ENCODE peak calls at places on chromosome 13, in eight cellular contexts. X, Z, T, R, M, Q, H and E are unnamed samples.

GRCh38 chr13:113121928-113122420 is 625 bp upstream of the F10 start:
- DNase-seq in X (no peak), Z (no peak), T (no peak), R (no peak), M (no peak), Q (peak; percentile 33), H (no peak), E (no peak)

GRCh38 chr13:40217675-40218074 is 448.8 kb downstream of the FOXO1 start:
- DNase-seq in X (no peak), Z (no peak), T (no peak), R (peak; percentile 15), M (no peak), Q (no peak), H (no peak), E (no peak)

GRCh38 chr13:69683921-69684663 is 423.5 kb upstream of the ATXN8OS start:
- DNase-seq in X (no peak), Z (no peak), T (no peak), R (no peak), M (no peak), Q (no peak), H (no peak), E (no peak)

GRCh38 chr13:36224730-36225129 is 10.4 kb upstream of the SOHLH2 start:
- DNase-seq in X (no peak), Z (no peak), T (no peak), R (no peak), M (no peak), Q (no peak), H (no peak), E (no peak)

GRCh38 chr13:110912651-110913051 is 2.2 kb downstream of the ANKRD10 start:
- DNase-seq in X (no peak), Z (no peak), T (peak; percentile 87), R (peak; percentile 51), M (peak; percentile 34), Q (no peak), H (no peak), E (peak; percentile 40)

GRCh38 chr13:24985102-24985501 is 110.8 kb upstream of the PABPC3 start:
- DNase-seq in X (no peak), Z (no peak), T (no peak), R (no peak), M (no peak), Q (no peak), H (no peak), E (no peak)

GRCh38 chr13:90686438-90686837 is 661.0 kb upstream of the MIR17HG start:
- DNase-seq in X (no peak), Z (no peak), T (peak; percentile 95), R (peak; percentile 79), M (no peak), Q (no peak), H (no peak), E (peak; percentile 74)

GRCh38 chr13:65789815-65790214 is 1440.3 kb downstream of the PCDH9 start:
- DNase-seq in X (no peak), Z (no peak), T (peak; percentile 47), R (peak; percentile 69), M (peak; percentile 14), Q (no peak), H (no peak), E (peak; percentile 42)

GRCh38 chr13:25768726-25769270 is 283.0 kb downstream of the SHISA2 start:
- DNase-seq in X (no peak), Z (no peak), T (peak; percentile 8), R (peak; percentile 38), M (no peak), Q (no peak), H (no peak), E (no peak)

GRCh38 chr13:31880849-31881494 is 141.6 kb downstream of the RXFP2 start:
- DNase-seq in X (no peak), Z (no peak), T (no peak), R (peak; percentile 34), M (no peak), Q (no peak), H (no peak), E (no peak)

GRCh38 chr13:26280295-26280694 is 26.4 kb downstream of the CDK8 start:
- DNase-seq in X (no peak), Z (no peak), T (peak; percentile 20), R (peak; percentile 46), M (peak; percentile 58), Q (no peak), H (no peak), E (peak; percentile 57)

GRCh38 chr13:51818771-51819511 is 15.0 kb upstream of the DHRS12 start:
- DNase-seq in X (no peak), Z (no peak), T (peak; percentile 62), R (no peak), M (no peak), Q (no peak), H (no peak), E (peak; percentile 40)

GRCh38 chr13:104586010-104586746 is 1520.0 kb upstream of the SLC10A2 start:
- DNase-seq in X (no peak), Z (peak; percentile 56), T (peak; percentile 89), R (peak; percentile 82), M (peak; percentile 2), Q (no peak), H (no peak), E (no peak)

GRCh38 chr13:60583196-60583908 is 186.3 kb downstream of the TDRD3 start:
- DNase-seq in X (no peak), Z (no peak), T (peak; percentile 67), R (peak; percentile 61), M (peak; percentile 50), Q (no peak), H (no peak), E (peak; percentile 73)

GRCh38 chr13:24512208-24513068 is at the start of gene PARP4:
- DNase-seq in X (peak; percentile 84), Z (peak; percentile 75), T (peak; percentile 79), R (peak; percentile 83), M (peak; percentile 91), Q (peak; percentile 89), H (peak; percentile 59), E (peak; percentile 94)

GRCh38 chr13:26534036-26534726 is 23.3 kb upstream of the WASF3 start:
- DNase-seq in X (no peak), Z (no peak), T (no peak), R (no peak), M (no peak), Q (no peak), H (no peak), E (no peak)

GRCh38 chr13:99797716-99798115 is 173.9 kb downstream of the ZIC5 start:
- DNase-seq in X (no peak), Z (no peak), T (no peak), R (no peak), M (no peak), Q (no peak), H (no peak), E (no peak)

GRCh38 chr13:38350114-38350617 is 515 bp downstream of the UFM1 start:
- DNase-seq in X (peak; percentile 31), Z (peak; percentile 55), T (peak; percentile 64), R (peak; percentile 51), M (peak; percentile 48), Q (peak; percentile 83), H (peak; percentile 7), E (peak; percentile 54)

GRCh38 chr13:106377341-106377740 is 158.1 kb downstream of the EFNB2 start:
- DNase-seq in X (no peak), Z (no peak), T (no peak), R (no peak), M (no peak), Q (no peak), H (no peak), E (no peak)

GRCh38 chr13:81770868-81771505 is 1430.1 kb upstream of the SPRY2 start:
- DNase-seq in X (no peak), Z (no peak), T (no peak), R (no peak), M (no peak), Q (no peak), H (no peak), E (no peak)

GRCh38 chr13:85541476-85541875 is 257.7 kb downstream of the SLITRK6 start:
- DNase-seq in X (no peak), Z (peak; percentile 72), T (no peak), R (no peak), M (no peak), Q (no peak), H (no peak), E (no peak)

GRCh38 chr13:110308377-110309158 is 1.5 kb downstream of the COL4A2 start:
- DNase-seq in X (no peak), Z (no peak), T (peak; percentile 83), R (peak; percentile 65), M (peak; percentile 26), Q (no peak), H (no peak), E (peak; percentile 67)

GRCh38 chr13:23859455-23859854 is 29.7 kb downstream of the MIPEP start:
- DNase-seq in X (no peak), Z (no peak), T (no peak), R (no peak), M (no peak), Q (no peak), H (no peak), E (no peak)

GRCh38 chr13:29676535-29676934 is 81.0 kb upstream of the SLC7A1 start:
- DNase-seq in X (no peak), Z (no peak), T (peak; percentile 6), R (peak; percentile 32), M (peak; percentile 8), Q (no peak), H (no peak), E (peak; percentile 48)

GRCh38 chr13:50174630-50175029 is 159.4 kb downstream of the KCNRG start:
- DNase-seq in X (no peak), Z (no peak), T (no peak), R (no peak), M (no peak), Q (no peak), H (no peak), E (no peak)

GRCh38 chr13:25137624-25137892 is 34.5 kb downstream of the AMER2 start:
- DNase-seq in X (no peak), Z (no peak), T (no peak), R (no peak), M (no peak), Q (no peak), H (no peak), E (no peak)

GRCh38 chr13:67223024-67223423 is 7.1 kb downstream of the PCDH9 start:
- DNase-seq in X (no peak), Z (no peak), T (peak; percentile 63), R (peak; percentile 46), M (no peak), Q (no peak), H (no peak), E (peak; percentile 13)

GRCh38 chr13:44237276-44237767 is 136.3 kb upstream of the SERP2 start:
- DNase-seq in X (no peak), Z (no peak), T (peak; percentile 99), R (peak; percentile 88), M (peak; percentile 82), Q (no peak), H (no peak), E (peak; percentile 82)

GRCh38 chr13:49627831-49628652 is at the start of gene ARL11:
- DNase-seq in X (peak; percentile 88), Z (no peak), T (no peak), R (no peak), M (no peak), Q (no peak), H (no peak), E (no peak)

GRCh38 chr13:50948576-50948975 is 39.0 kb downstream of the RNASEH2B start:
- DNase-seq in X (no peak), Z (no peak), T (no peak), R (peak; percentile 29), M (no peak), Q (no peak), H (no peak), E (peak; percentile 19)

GRCh38 chr13:44174769-44175425 is 198.7 kb upstream of the SERP2 start:
- DNase-seq in X (no peak), Z (no peak), T (peak; percentile 78), R (peak; percentile 23), M (no peak), Q (no peak), H (no peak), E (peak; percentile 35)

GRCh38 chr13:24709186-24709913 is 29.1 kb downstream of the ATP12A start:
- DNase-seq in X (no peak), Z (no peak), T (no peak), R (no peak), M (no peak), Q (no peak), H (no peak), E (no peak)

GRCh38 chr13:30480292-30480947 is 14.7 kb upstream of the HMGB1 start:
- DNase-seq in X (no peak), Z (no peak), T (no peak), R (no peak), M (no peak), Q (no peak), H (no peak), E (no peak)

GRCh38 chr13:98384739-98385138 is 192.2 kb downstream of the STK24 start:
- DNase-seq in X (no peak), Z (no peak), T (peak; percentile 28), R (peak; percentile 32), M (no peak), Q (no peak), H (no peak), E (no peak)